ENCODE peak calls at places on chromosomes 5 and 9, in five cellular contexts. H is hepatocyte, G is cardiac muscle cell, X is ascending aorta, Q is stomach. F is an unnamed sample.

GRCh38 chr5:1859099-1859498 is 23.6 kb downstream of the IRX4 start:
- DNase-seq in H (no peak), G (no peak), X (no peak), Q (no peak), F (no peak)

GRCh38 chr9:79812507-79813261 is 240.9 kb downstream of the TLE4 start:
- DNase-seq in H (no peak), G (no peak), X (no peak), Q (no peak), F (no peak)

GRCh38 chr5:151195622-151196021 is 28.3 kb downstream of the CCDC69 start:
- DNase-seq in H (no peak), G (no peak), X (no peak), Q (no peak), F (no peak)

GRCh38 chr5:162068931-162069330 is 1.4 kb downstream of the GABRG2 start:
- DNase-seq in H (no peak), G (no peak), X (no peak), Q (no peak), F (no peak)

GRCh38 chr9:129317179-129318011 is 139.3 kb upstream of the IER5L start:
- DNase-seq in H (peak; percentile 62), G (peak; percentile 61), X (no peak), Q (no peak), F (no peak)

GRCh38 chr9:114495992-114496391 is 9.3 kb downstream of the WHRN start:
- DNase-seq in H (no peak), G (no peak), X (no peak), Q (no peak), F (no peak)

GRCh38 chr9:121671612-121672155 is 20.2 kb downstream of the DAB2IP start:
- DNase-seq in H (no peak), G (no peak), X (no peak), Q (no peak), F (no peak)

GRCh38 chr5:66987949-66988838 is 208.4 kb downstream of the CD180 start:
- DNase-seq in H (peak; percentile 45), G (peak; percentile 48), X (no peak), Q (no peak), F (no peak)

GRCh38 chr5:68381060-68381459 is 165.5 kb downstream of the PIK3R1 start:
- DNase-seq in H (no peak), G (no peak), X (no peak), Q (no peak), F (no peak)

GRCh38 chr5:5126444-5126843 is 13.7 kb upstream of the ADAMTS16 start:
- DNase-seq in H (no peak), G (no peak), X (no peak), Q (no peak), F (no peak)

GRCh38 chr9:76707510-76707909 is 56.7 kb upstream of the PCA3 start:
- DNase-seq in H (no peak), G (no peak), X (no peak), Q (no peak), F (no peak)

GRCh38 chr5:41637869-41638268 is 127.5 kb upstream of the PLCXD3 start:
- DNase-seq in H (no peak), G (peak; percentile 9), X (no peak), Q (no peak), F (no peak)

GRCh38 chr9:137784046-137784445 is 93.5 kb upstream of the CACNA1B start:
- DNase-seq in H (no peak), G (no peak), X (no peak), Q (no peak), F (no peak)

GRCh38 chr9:92115977-92116285 is 718 bp upstream of the SPTLC1 start:
- DNase-seq in H (no peak), G (no peak), X (no peak), Q (no peak), F (no peak)

GRCh38 chr9:89496645-89497044 is 1.3 kb downstream of the SEMA4D start:
- DNase-seq in H (no peak), G (no peak), X (no peak), Q (peak; percentile 38), F (peak; percentile 43)

GRCh38 chr5:67315082-67315801 is 118.6 kb upstream of the CD180 start:
- DNase-seq in H (no peak), G (no peak), X (no peak), Q (no peak), F (no peak)

GRCh38 chr5:159182691-159183090 is 26.7 kb downstream of the RNF145 start:
- DNase-seq in H (no peak), G (no peak), X (no peak), Q (no peak), F (no peak)

GRCh38 chr9:33013962-33014664 is 11.0 kb upstream of the DNAJA1 start:
- DNase-seq in H (no peak), G (no peak), X (no peak), Q (no peak), F (no peak)

GRCh38 chr5:173451031-173451430 is 122.8 kb upstream of the STC2 start:
- DNase-seq in H (peak; percentile 26), G (no peak), X (no peak), Q (no peak), F (no peak)

GRCh38 chr9:74952281-74953151 is at the start of gene C9orf40:
- DNase-seq in H (peak; percentile 96), G (peak; percentile 94), X (peak; percentile 18), Q (peak; percentile 91), F (peak; percentile 85)

GRCh38 chr5:76473676-76474075 is 70.6 kb downstream of the IQGAP2 start:
- DNase-seq in H (no peak), G (no peak), X (no peak), Q (no peak), F (peak; percentile 38)

GRCh38 chr5:76470978-76471377 is 67.9 kb downstream of the IQGAP2 start:
- DNase-seq in H (no peak), G (no peak), X (no peak), Q (no peak), F (no peak)

GRCh38 chr5:76474377-76474776 is 71.3 kb downstream of the IQGAP2 start:
- DNase-seq in H (no peak), G (no peak), X (no peak), Q (no peak), F (no peak)

GRCh38 chr5:76471994-76472337 is 68.9 kb downstream of the IQGAP2 start:
- DNase-seq in H (no peak), G (no peak), X (no peak), Q (no peak), F (no peak)

DNA sequence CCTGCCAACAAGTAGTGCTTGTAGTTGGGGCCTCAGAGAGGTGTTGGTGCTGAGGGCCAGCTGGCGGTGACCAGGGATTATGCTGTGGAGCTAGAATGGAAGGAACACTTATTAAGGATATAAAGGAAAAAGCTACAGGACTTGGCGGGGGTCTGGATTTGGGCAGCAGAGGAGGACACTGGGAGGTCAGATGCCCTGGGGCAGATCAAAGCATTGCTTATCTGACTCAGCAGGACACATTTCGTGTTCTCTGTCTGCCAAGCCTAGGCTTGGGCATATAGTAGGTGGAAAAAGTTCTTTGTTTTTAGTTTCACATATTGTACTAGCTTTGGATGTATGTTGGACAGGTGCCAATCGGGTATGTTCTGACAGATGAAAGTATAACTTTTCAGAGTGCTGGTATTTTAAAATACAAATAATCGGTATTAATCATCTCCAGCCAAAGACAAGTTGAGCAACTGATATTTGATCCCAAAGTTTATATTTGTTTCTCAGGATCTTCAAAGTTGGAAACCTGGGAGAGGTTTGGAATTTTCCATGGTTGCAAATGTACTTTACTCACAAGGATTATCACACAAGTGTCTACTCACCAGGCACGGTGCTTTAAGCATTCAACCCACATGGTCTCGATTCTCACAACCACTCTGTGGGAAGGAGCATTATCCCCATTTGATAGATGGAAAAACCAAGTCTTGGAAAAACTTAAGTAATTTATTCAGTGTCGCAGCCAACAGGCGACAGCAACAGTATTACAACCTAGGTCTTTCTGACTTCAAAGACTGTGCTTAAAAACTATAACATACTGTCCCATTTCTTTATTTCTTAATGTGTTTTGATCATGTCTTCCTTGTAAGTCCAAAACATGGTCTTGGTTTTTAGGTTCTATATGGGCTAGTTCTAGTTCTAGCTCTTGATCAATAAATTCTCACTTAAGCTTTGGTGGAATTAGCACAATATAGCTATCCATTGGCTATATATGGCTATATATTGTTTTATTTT is 69.6 kb downstream of the IQGAP2 start:
- DNase-seq in H (no peak), G (no peak), X (no peak), Q (no peak), F (no peak)
- H3K4me1 ChIP-seq in H (peaks cover 20% of the 10 kb centered on the region), G (no peaks in the 10 kb centered on the region), X (no peaks in the 10 kb centered on the region), Q (peaks cover 29% of the 10 kb centered on the region), F (peaks cover 49% of the 10 kb centered on the region)

GRCh38 chr9:978117-978830 is 1.8 kb downstream of the DMRT3 start:
- DNase-seq in H (no peak), G (no peak), X (no peak), Q (no peak), F (no peak)
- TF ChIP-seq CTCF in H (no peak), G (no peak), X (no peak), Q (no peak), F (no peak)

GRCh38 chr9:133537257-133537656 is 2.8 kb downstream of the ADAMTSL2 start:
- DNase-seq in H (no peak), G (no peak), X (no peak), Q (no peak), F (no peak)

GRCh38 chr9:133538176-133538575 is 3.7 kb downstream of the ADAMTSL2 start:
- DNase-seq in H (no peak), G (no peak), X (no peak), Q (no peak), F (no peak)

GRCh38 chr9:133538851-133539250 is 4.3 kb downstream of the ADAMTSL2 start:
- DNase-seq in H (no peak), G (no peak), X (no peak), Q (no peak), F (no peak)

GRCh38 chr9:133540336-133541025 is 6.0 kb downstream of the ADAMTSL2 start:
- DNase-seq in H (no peak), G (no peak), X (no peak), Q (no peak), F (no peak)

GRCh38 chr9:133539434-133539833 is 4.9 kb downstream of the ADAMTSL2 start:
- DNase-seq in H (no peak), G (no peak), X (no peak), Q (peak; percentile 37), F (no peak)
- H3K4me1 ChIP-seq in H (peaks cover 9% of the 10 kb centered on the region), G (peaks cover 25% of the 10 kb centered on the region), X (peaks cover 5% of the 10 kb centered on the region), Q (peaks cover 41% of the 10 kb centered on the region), F (peaks cover 5% of the 10 kb centered on the region)

GRCh38 chr5:102865510-102866314 is 110.6 kb downstream of the PAM start:
- DNase-seq in H (peak; percentile 72), G (peak; percentile 81), X (peak; percentile 34), Q (peak; percentile 67), F (peak; percentile 45)
- TF ChIP-seq CTCF in H (no peak), G (no peak), X (no peak), Q (no peak), F (no peak)

GRCh38 chr9:72441296-72442211 is 76.5 kb upstream of the ZFAND5 start:
- DNase-seq in H (no peak), G (no peak), X (no peak), Q (no peak), F (no peak)

GRCh38 chr9:72444436-72444835 is 77.0 kb upstream of the TMC1 start:
- DNase-seq in H (no peak), G (no peak), X (no peak), Q (no peak), F (no peak)

GRCh38 chr9:72445291-72446000 is 76.0 kb upstream of the TMC1 start:
- DNase-seq in H (no peak), G (no peak), X (no peak), Q (no peak), F (no peak)

GRCh38 chr9:72442212-72442607 is 77.2 kb upstream of the ZFAND5 start:
- DNase-seq in H (peak; percentile 71), G (no peak), X (no peak), Q (no peak), F (no peak)

GRCh38 chr9:72443855-72444254 is 77.6 kb upstream of the TMC1 start:
- DNase-seq in H (no peak), G (no peak), X (no peak), Q (no peak), F (peak; percentile 5)
- H3K4me1 ChIP-seq in H (peaks cover 15% of the 10 kb centered on the region), G (no peaks in the 10 kb centered on the region), X (no peaks in the 10 kb centered on the region), Q (no peaks in the 10 kb centered on the region), F (no peaks in the 10 kb centered on the region)

F was measured in CD8-positive, alpha-beta T cell.